ENCODE peak calls at places on chromosomes 11 and 22, in eight cellular contexts. One of them, this sample, is unnamed.

GRCh38 chr11:102158151-102158734 is 48.0 kb downstream of the YAP1 start:
- DNase-seq in RWPE1: no peak
- DNase-seq in H9: no peak
- DNase-seq in Calu3: no peak
- DNase-seq in CD4-positive, alpha-beta T cell: no peak
- DNase-seq in AG09309: no peak
- DNase-seq in mucosa of descending colon: no peak
- DNase-seq in endothelial cell: no peak
- DNase-seq in this sample: no peak

GRCh38 chr22:37906364-37907008 is 389 bp downstream of the MICALL1 start:
- DNase-seq in RWPE1: no peak
- DNase-seq in H9: no peak
- DNase-seq in Calu3: peak; percentile 40
- DNase-seq in CD4-positive, alpha-beta T cell: peak; percentile 41
- DNase-seq in AG09309: no peak
- DNase-seq in mucosa of descending colon: peak; percentile 66
- DNase-seq in endothelial cell: no peak
- DNase-seq in this sample: peak; percentile 43

GRCh38 chr11:77082838-77083552 is 16.2 kb downstream of the CAPN5 start:
- DNase-seq in RWPE1: no peak
- DNase-seq in H9: no peak
- DNase-seq in Calu3: no peak
- DNase-seq in CD4-positive, alpha-beta T cell: peak; percentile 42
- DNase-seq in AG09309: no peak
- DNase-seq in mucosa of descending colon: peak; percentile 79
- DNase-seq in endothelial cell: no peak
- DNase-seq in this sample: no peak

GRCh38 chr11:86196291-86196690 is 48.3 kb upstream of the EED start:
- DNase-seq in RWPE1: no peak
- DNase-seq in H9: no peak
- DNase-seq in Calu3: no peak
- DNase-seq in CD4-positive, alpha-beta T cell: no peak
- DNase-seq in AG09309: no peak
- DNase-seq in mucosa of descending colon: no peak
- DNase-seq in endothelial cell: no peak
- DNase-seq in this sample: no peak

GRCh38 chr22:33109532-33110148 is 51.5 kb upstream of the SYN3 start:
- DNase-seq in RWPE1: no peak
- DNase-seq in H9: no peak
- DNase-seq in Calu3: no peak
- DNase-seq in CD4-positive, alpha-beta T cell: no peak
- DNase-seq in AG09309: no peak
- DNase-seq in mucosa of descending colon: no peak
- DNase-seq in endothelial cell: no peak
- DNase-seq in this sample: no peak

GRCh38 chr11:115873813-115874212 is 369.6 kb upstream of the CADM1 start:
- DNase-seq in RWPE1: no peak
- DNase-seq in H9: no peak
- DNase-seq in Calu3: no peak
- DNase-seq in CD4-positive, alpha-beta T cell: no peak
- DNase-seq in AG09309: no peak
- DNase-seq in mucosa of descending colon: no peak
- DNase-seq in endothelial cell: no peak
- DNase-seq in this sample: no peak

GRCh38 chr11:73257342-73258103 is 14.6 kb upstream of the P2RY6 start:
- DNase-seq in RWPE1: peak; percentile 50
- DNase-seq in H9: peak; percentile 33
- DNase-seq in Calu3: no peak
- DNase-seq in CD4-positive, alpha-beta T cell: no peak
- DNase-seq in AG09309: peak; percentile 89
- DNase-seq in mucosa of descending colon: no peak
- DNase-seq in endothelial cell: no peak
- DNase-seq in this sample: no peak

GRCh38 chr11:46120711-46121327 is 435 bp downstream of the PHF21A start:
- DNase-seq in RWPE1: peak; percentile 51
- DNase-seq in H9: peak; percentile 83
- DNase-seq in Calu3: peak; percentile 38
- DNase-seq in CD4-positive, alpha-beta T cell: no peak
- DNase-seq in AG09309: no peak
- DNase-seq in mucosa of descending colon: peak; percentile 63
- DNase-seq in endothelial cell: peak; percentile 47
- DNase-seq in this sample: peak; percentile 22

GRCh38 chr22:49303781-49304461 is 523.8 kb downstream of the BRD1 start:
- DNase-seq in RWPE1: no peak
- DNase-seq in H9: peak; percentile 19
- DNase-seq in Calu3: no peak
- DNase-seq in CD4-positive, alpha-beta T cell: no peak
- DNase-seq in AG09309: no peak
- DNase-seq in mucosa of descending colon: no peak
- DNase-seq in endothelial cell: no peak
- DNase-seq in this sample: no peak

GRCh38 chr11:123797065-123797940 is 8.8 kb downstream of the OR6M1 start:
- DNase-seq in RWPE1: no peak
- DNase-seq in H9: no peak
- DNase-seq in Calu3: no peak
- DNase-seq in CD4-positive, alpha-beta T cell: no peak
- DNase-seq in AG09309: no peak
- DNase-seq in mucosa of descending colon: no peak
- DNase-seq in endothelial cell: no peak
- DNase-seq in this sample: no peak

GRCh38 chr22:38937541-38937940 is 19.9 kb upstream of the APOBEC3A start:
- DNase-seq in RWPE1: no peak
- DNase-seq in H9: no peak
- DNase-seq in Calu3: no peak
- DNase-seq in CD4-positive, alpha-beta T cell: no peak
- DNase-seq in AG09309: no peak
- DNase-seq in mucosa of descending colon: no peak
- DNase-seq in endothelial cell: no peak
- DNase-seq in this sample: no peak

GRCh38 chr22:28299760-28300159 is 379.9 kb downstream of the TTC28 start:
- DNase-seq in RWPE1: no peak
- DNase-seq in H9: no peak
- DNase-seq in Calu3: no peak
- DNase-seq in CD4-positive, alpha-beta T cell: no peak
- DNase-seq in AG09309: peak; percentile 16
- DNase-seq in mucosa of descending colon: no peak
- DNase-seq in endothelial cell: no peak
- DNase-seq in this sample: no peak

GRCh38 chr22:49627217-49628181 is 200.2 kb downstream of the BRD1 start:
- DNase-seq in RWPE1: no peak
- DNase-seq in H9: no peak
- DNase-seq in Calu3: peak; percentile 21
- DNase-seq in CD4-positive, alpha-beta T cell: no peak
- DNase-seq in AG09309: no peak
- DNase-seq in mucosa of descending colon: peak; percentile 29
- DNase-seq in endothelial cell: no peak
- DNase-seq in this sample: no peak

GRCh38 chr11:113992459-113993105 is 17.7 kb downstream of the HTR3A start:
- DNase-seq in RWPE1: no peak
- DNase-seq in H9: no peak
- DNase-seq in Calu3: no peak
- DNase-seq in CD4-positive, alpha-beta T cell: no peak
- DNase-seq in AG09309: no peak
- DNase-seq in mucosa of descending colon: no peak
- DNase-seq in endothelial cell: no peak
- DNase-seq in this sample: no peak

GRCh38 chr22:46725096-46725495 is 13.0 kb downstream of the CERK start:
- DNase-seq in RWPE1: no peak
- DNase-seq in H9: no peak
- DNase-seq in Calu3: no peak
- DNase-seq in CD4-positive, alpha-beta T cell: no peak
- DNase-seq in AG09309: no peak
- DNase-seq in mucosa of descending colon: no peak
- DNase-seq in endothelial cell: no peak
- DNase-seq in this sample: no peak

DNA sequence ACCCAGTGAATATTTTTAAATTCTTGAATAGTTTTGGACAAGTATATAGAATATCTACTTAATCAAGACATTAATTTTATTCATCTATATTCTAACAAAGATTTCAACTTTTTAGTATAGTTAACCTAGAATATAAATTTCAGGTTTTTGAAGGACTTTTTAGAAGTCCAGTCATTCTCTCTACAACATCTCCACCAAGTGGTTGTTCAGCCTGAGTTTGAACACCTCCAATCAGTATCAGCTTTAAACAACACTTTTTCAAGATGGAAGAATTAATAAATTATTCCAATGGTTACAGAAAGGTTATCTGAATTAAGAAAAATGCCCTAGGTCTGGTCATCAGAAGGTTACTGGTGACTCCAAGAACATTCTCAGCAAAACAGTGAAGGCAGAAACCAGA is 31.8 kb downstream of the EIF3M start:
- DNase-seq in RWPE1: no peak
- DNase-seq in H9: no peak
- DNase-seq in Calu3: no peak
- DNase-seq in CD4-positive, alpha-beta T cell: no peak
- DNase-seq in AG09309: no peak
- DNase-seq in mucosa of descending colon: no peak
- DNase-seq in endothelial cell: no peak
- DNase-seq in this sample: no peak
- TF ChIP-seq CTCF in RWPE1: no peak
- TF ChIP-seq CTCF in H9: peak; percentile 53
- TF ChIP-seq CTCF in Calu3: no peak
- TF ChIP-seq CTCF in CD4-positive, alpha-beta T cell: no peak
- TF ChIP-seq CTCF in AG09309: no peak
- TF ChIP-seq CTCF in mucosa of descending colon: no peak
- TF ChIP-seq CTCF in endothelial cell: no peak
- TF ChIP-seq CTCF in this sample: no peak

DNA sequence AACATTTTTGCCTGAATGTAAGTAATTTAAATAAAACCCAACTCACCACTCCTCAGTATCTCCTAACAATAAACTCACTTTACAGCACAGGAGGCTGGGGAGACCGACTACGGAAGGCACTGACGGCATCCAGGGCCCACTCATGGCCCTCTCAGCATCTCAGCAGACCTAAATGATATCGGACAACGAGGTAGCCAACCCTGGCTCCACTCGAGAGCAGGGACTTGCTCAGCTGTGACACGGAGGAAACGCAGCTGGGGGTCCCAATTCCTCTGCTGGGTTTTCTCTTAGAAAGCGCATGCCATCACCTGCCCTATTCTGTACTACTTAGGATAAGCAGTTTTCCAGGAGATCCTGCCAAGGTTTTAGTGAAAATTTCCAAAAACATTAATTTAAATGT is 109.1 kb upstream of the BID start:
- DNase-seq in RWPE1: no peak
- DNase-seq in H9: no peak
- DNase-seq in Calu3: no peak
- DNase-seq in CD4-positive, alpha-beta T cell: no peak
- DNase-seq in AG09309: no peak
- DNase-seq in mucosa of descending colon: no peak
- DNase-seq in endothelial cell: no peak
- DNase-seq in this sample: no peak
- TF ChIP-seq CTCF in RWPE1: no peak
- TF ChIP-seq CTCF in H9: no peak
- TF ChIP-seq CTCF in Calu3: no peak
- TF ChIP-seq CTCF in CD4-positive, alpha-beta T cell: no peak
- TF ChIP-seq CTCF in AG09309: no peak
- TF ChIP-seq CTCF in mucosa of descending colon: no peak
- TF ChIP-seq CTCF in endothelial cell: no peak
- TF ChIP-seq CTCF in this sample: no peak

DNA sequence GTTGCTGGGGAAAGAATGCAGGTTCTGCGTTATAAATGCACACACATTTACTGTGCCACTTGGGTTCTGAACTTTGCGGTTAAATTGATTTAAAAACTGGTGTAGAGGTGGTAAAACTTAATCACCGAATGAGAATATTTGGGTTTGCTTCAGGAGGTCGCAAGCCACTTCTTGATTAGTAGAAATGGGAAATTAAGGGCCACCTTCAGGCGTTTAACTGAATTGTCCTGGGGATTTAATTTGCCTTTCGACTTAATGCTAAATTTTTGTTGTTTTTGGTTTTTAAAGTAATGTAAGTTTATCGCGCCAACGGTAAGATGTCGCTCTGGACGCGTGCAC is 460 bp upstream of the NCR3LG1 start:
- DNase-seq in RWPE1: no peak
- DNase-seq in H9: no peak
- DNase-seq in Calu3: no peak
- DNase-seq in CD4-positive, alpha-beta T cell: no peak
- DNase-seq in AG09309: no peak
- DNase-seq in mucosa of descending colon: no peak
- DNase-seq in endothelial cell: no peak
- DNase-seq in this sample: no peak
- TF ChIP-seq CTCF in RWPE1: peak; percentile 14
- TF ChIP-seq CTCF in H9: peak; percentile 34
- TF ChIP-seq CTCF in Calu3: no peak
- TF ChIP-seq CTCF in CD4-positive, alpha-beta T cell: peak; percentile 26
- TF ChIP-seq CTCF in AG09309: peak; percentile 25
- TF ChIP-seq CTCF in mucosa of descending colon: no peak
- TF ChIP-seq CTCF in endothelial cell: peak; percentile 32
- TF ChIP-seq CTCF in this sample: no peak

DNA sequence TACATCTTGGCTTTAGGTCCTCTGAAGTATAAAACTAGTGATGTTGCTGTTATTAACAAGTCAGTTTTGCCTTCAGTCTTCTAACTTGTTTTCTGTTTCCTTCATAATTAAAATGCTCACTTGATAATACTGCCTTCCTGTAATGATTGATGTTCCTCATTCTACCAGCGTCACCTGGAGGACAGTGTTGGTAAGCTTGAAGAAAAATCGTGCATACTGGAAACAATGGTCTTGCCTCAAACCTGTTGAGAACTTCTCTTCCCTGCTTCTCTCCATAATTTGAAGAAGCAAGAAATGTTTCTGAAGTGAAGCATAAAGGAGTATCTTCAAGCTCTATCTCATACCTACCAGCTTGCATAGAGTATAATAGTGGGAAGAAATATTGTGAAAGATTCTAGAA is 3.0 kb downstream of the YWHAH start:
- DNase-seq in RWPE1: peak; percentile 23
- DNase-seq in H9: no peak
- DNase-seq in Calu3: no peak
- DNase-seq in CD4-positive, alpha-beta T cell: no peak
- DNase-seq in AG09309: no peak
- DNase-seq in mucosa of descending colon: no peak
- DNase-seq in endothelial cell: no peak
- DNase-seq in this sample: no peak
- TF ChIP-seq CTCF in RWPE1: peak; percentile 79
- TF ChIP-seq CTCF in H9: peak; percentile 55
- TF ChIP-seq CTCF in Calu3: no peak
- TF ChIP-seq CTCF in CD4-positive, alpha-beta T cell: peak; percentile 73
- TF ChIP-seq CTCF in AG09309: peak; percentile 41
- TF ChIP-seq CTCF in mucosa of descending colon: no peak
- TF ChIP-seq CTCF in endothelial cell: peak; percentile 33
- TF ChIP-seq CTCF in this sample: no peak

DNA sequence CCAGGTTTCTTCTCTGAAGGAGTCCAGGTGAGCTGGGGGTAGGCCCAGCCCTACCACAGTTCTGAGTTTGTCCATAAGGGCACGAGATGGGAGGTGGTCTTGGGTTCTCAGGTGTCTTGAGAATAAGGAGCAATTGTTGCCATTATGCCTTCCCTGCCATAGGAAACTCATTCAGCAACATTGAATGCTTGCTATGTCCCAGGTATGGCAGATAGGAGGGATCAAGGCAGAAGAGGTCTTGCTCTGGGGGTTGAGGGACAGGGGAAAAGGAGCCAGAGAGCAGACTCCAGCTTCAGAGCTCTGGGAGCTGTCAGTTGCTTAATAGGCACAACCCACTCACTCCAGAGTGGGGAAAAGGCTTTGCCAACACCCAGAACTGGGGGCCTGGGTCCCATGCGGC is 4.3 kb downstream of the SELENOM start:
- DNase-seq in RWPE1: no peak
- DNase-seq in H9: no peak
- DNase-seq in Calu3: no peak
- DNase-seq in CD4-positive, alpha-beta T cell: no peak
- DNase-seq in AG09309: no peak
- DNase-seq in mucosa of descending colon: no peak
- DNase-seq in endothelial cell: no peak
- DNase-seq in this sample: no peak
- TF ChIP-seq CTCF in RWPE1: no peak
- TF ChIP-seq CTCF in H9: no peak
- TF ChIP-seq CTCF in Calu3: no peak
- TF ChIP-seq CTCF in CD4-positive, alpha-beta T cell: no peak
- TF ChIP-seq CTCF in AG09309: no peak
- TF ChIP-seq CTCF in mucosa of descending colon: no peak
- TF ChIP-seq CTCF in endothelial cell: no peak
- TF ChIP-seq CTCF in this sample: no peak

This sample was measured in activated B cell treated with CpG ODN at 0.5 μM for 24 hours.